ENCODE peak calls at places on chromosome 1, in four cellular contexts. O is AG10803, C is bronchial epithelial cell, D is cardiac muscle cell. V is an unnamed sample.

GRCh38 chr1:5936126-5936525 is 56.1 kb downstream of the NPHP4 start:
- DNase-seq in D (no peak), C (no peak), O (no peak), V (peak; percentile 2)

GRCh38 chr1:232726048-232726779 is 79.0 kb upstream of the MAP10 start:
- DNase-seq in O (peak; percentile 46), D (no peak), C (no peak), V (no peak)

GRCh38 chr1:8985915-8986813 is 40.1 kb downstream of the SLC2A7 start:
- DNase-seq in O (peak; percentile 97), D (no peak), C (peak; percentile 95), V (peak; percentile 69)

GRCh38 chr1:162985816-162986215 is 83.3 kb upstream of the RGS4 start:
- DNase-seq in D (no peak), O (no peak), C (no peak), V (no peak)

GRCh38 chr1:30749691-30750583 is 7.6 kb downstream of the LAPTM5 start:
- DNase-seq in D (no peak), C (no peak), O (no peak), V (peak; percentile 29)

GRCh38 chr1:93955765-93956164 is 46.5 kb upstream of the GCLM start:
- DNase-seq in D (no peak), O (no peak), C (no peak), V (no peak)

GRCh38 chr1:199561334-199561733 is 466.2 kb upstream of the NR5A2 start:
- DNase-seq in C (no peak), D (no peak), O (no peak), V (no peak)

GRCh38 chr1:12580054-12580887 is 37.7 kb downstream of the DHRS3 start:
- DNase-seq in O (peak; percentile 86), D (no peak), C (no peak), V (no peak)

GRCh38 chr1:3814065-3814464 is 17.8 kb upstream of the LRRC47 start:
- DNase-seq in C (no peak), D (no peak), O (no peak), V (no peak)

GRCh38 chr1:243325305-243325890 is 69.6 kb downstream of the SDCCAG8 start:
- DNase-seq in C (peak; percentile 62), D (peak; percentile 55), O (peak; percentile 75), V (no peak)

GRCh38 chr1:211654838-211655787 is 20.3 kb downstream of the NEK2 start:
- DNase-seq in C (peak; percentile 71), D (peak; percentile 93), O (peak; percentile 84), V (peak; percentile 96)

GRCh38 chr1:86104606-86105532 is 51.7 kb downstream of the COL24A1 start:
- DNase-seq in D (no peak), O (no peak), C (peak; percentile 66), V (no peak)

GRCh38 chr1:23422313-23422877 is 2.2 kb downstream of the TCEA3 start:
- DNase-seq in C (peak; percentile 68), O (peak; percentile 81), D (peak; percentile 15), V (peak; percentile 72)

GRCh38 chr1:236002025-236002390 is 62.9 kb downstream of the NID1 start:
- DNase-seq in D (no peak), O (no peak), C (no peak), V (no peak)

GRCh38 chr1:19480282-19480681 is 5.1 kb downstream of the CAPZB start:
- DNase-seq in O (no peak), C (no peak), D (no peak), V (no peak)

GRCh38 chr1:205128050-205128449 is 6.3 kb upstream of the RBBP5 start:
- DNase-seq in D (no peak), C (no peak), O (no peak), V (no peak)

GRCh38 chr1:44650159-44650831 is 24.0 kb downstream of the TMEM53 start:
- DNase-seq in O (no peak), D (no peak), C (no peak), V (no peak)

GRCh38 chr1:184388671-184389292 is 2.0 kb downstream of the C1orf21 start:
- DNase-seq in D (peak; percentile 8), O (no peak), C (no peak), V (no peak)

GRCh38 chr1:242081446-242081845 is 82.5 kb upstream of the MAP1LC3C start:
- DNase-seq in O (peak; percentile 52), D (no peak), C (no peak), V (no peak)

GRCh38 chr1:84122780-84123382 is 21.2 kb upstream of the PRKACB start:
- DNase-seq in D (peak; percentile 50), C (peak; percentile 59), O (peak; percentile 56), V (peak; percentile 79)

GRCh38 chr1:56915960-56916359 is 49.9 kb downstream of the C8B start:
- DNase-seq in O (no peak), D (no peak), C (peak; percentile 43), V (no peak)

GRCh38 chr1:17798799-17799382 is 43.8 kb downstream of the ACTL8 start:
- DNase-seq in C (no peak), D (no peak), O (no peak), V (no peak)

GRCh38 chr1:168553680-168554553 is 10.1 kb upstream of the XCL2 start:
- DNase-seq in C (no peak), O (no peak), D (no peak), V (no peak)

GRCh38 chr1:68470388-68470970 is 20.7 kb upstream of the RPE65 start:
- DNase-seq in C (no peak), D (peak; percentile 24), O (peak; percentile 29), V (no peak)

GRCh38 chr1:224238756-224239155 is 55.7 kb downstream of the DEGS1 start:
- DNase-seq in D (no peak), O (no peak), C (no peak), V (peak; percentile 51)

GRCh38 chr1:20727746-20728316 is 4.7 kb downstream of the SH2D5 start:
- DNase-seq in O (peak; percentile 15), D (no peak), C (no peak), V (peak; percentile 12)

GRCh38 chr1:205994342-205994741 is 8.9 kb downstream of the RAB7B start:
- DNase-seq in D (no peak), C (no peak), O (no peak), V (no peak)

GRCh38 chr1:14974361-14974760 is 179.2 kb upstream of the TMEM51 start:
- DNase-seq in D (no peak), C (no peak), O (no peak), V (no peak)

GRCh38 chr1:195195423-195196057 is 1412.7 kb downstream of the KCNT2 start:
- DNase-seq in D (no peak), O (no peak), C (no peak), V (no peak)

GRCh38 chr1:58857673-58858343 is 74.0 kb upstream of the JUN start:
- DNase-seq in D (no peak), C (no peak), O (no peak), V (no peak)

GRCh38 chr1:205680073-205680851 is at the start of gene SLC45A3:
- DNase-seq in D (peak; percentile 54), C (no peak), O (no peak), V (peak; percentile 61)

GRCh38 chr1:160987359-160988062 is 32.9 kb upstream of the ITLN2 start:
- DNase-seq in C (no peak), D (no peak), O (no peak), V (no peak)

GRCh38 chr1:3740038-3740437 is 12.2 kb upstream of the CCDC27 start:
- DNase-seq in O (no peak), D (no peak), C (no peak), V (no peak)

GRCh38 chr1:207397525-207397926 is 56.6 kb upstream of the CR2 start:
- DNase-seq in O (no peak), D (no peak), C (no peak), V (no peak)

GRCh38 chr1:207402744-207403143 is 51.4 kb upstream of the CR2 start:
- DNase-seq in C (no peak), O (no peak), D (no peak), V (no peak)

GRCh38 chr1:207398986-207399385 is 55.1 kb upstream of the CR2 start:
- DNase-seq in D (no peak), O (no peak), C (no peak), V (no peak)

GRCh38 chr1:207404849-207405525 is 49.1 kb upstream of the CR2 start:
- DNase-seq in O (peak; percentile 79), D (peak; percentile 73), C (peak; percentile 71), V (no peak)

GRCh38 chr1:207401578-207401977 is 52.5 kb upstream of the CR2 start:
- DNase-seq in C (no peak), D (no peak), O (no peak), V (no peak)
- TF ChIP-seq CTCF in C (no peak), D (no peak), O (no peak), V (no peak)

GRCh38 chr1:209029737-209030136 is 553.8 kb upstream of the CAMK1G start:
- DNase-seq in O (no peak), C (no peak), D (no peak), V (no peak)
- TF ChIP-seq CTCF in O (peak; percentile 29), C (no peak), D (no peak), V (no peak)

DNA sequence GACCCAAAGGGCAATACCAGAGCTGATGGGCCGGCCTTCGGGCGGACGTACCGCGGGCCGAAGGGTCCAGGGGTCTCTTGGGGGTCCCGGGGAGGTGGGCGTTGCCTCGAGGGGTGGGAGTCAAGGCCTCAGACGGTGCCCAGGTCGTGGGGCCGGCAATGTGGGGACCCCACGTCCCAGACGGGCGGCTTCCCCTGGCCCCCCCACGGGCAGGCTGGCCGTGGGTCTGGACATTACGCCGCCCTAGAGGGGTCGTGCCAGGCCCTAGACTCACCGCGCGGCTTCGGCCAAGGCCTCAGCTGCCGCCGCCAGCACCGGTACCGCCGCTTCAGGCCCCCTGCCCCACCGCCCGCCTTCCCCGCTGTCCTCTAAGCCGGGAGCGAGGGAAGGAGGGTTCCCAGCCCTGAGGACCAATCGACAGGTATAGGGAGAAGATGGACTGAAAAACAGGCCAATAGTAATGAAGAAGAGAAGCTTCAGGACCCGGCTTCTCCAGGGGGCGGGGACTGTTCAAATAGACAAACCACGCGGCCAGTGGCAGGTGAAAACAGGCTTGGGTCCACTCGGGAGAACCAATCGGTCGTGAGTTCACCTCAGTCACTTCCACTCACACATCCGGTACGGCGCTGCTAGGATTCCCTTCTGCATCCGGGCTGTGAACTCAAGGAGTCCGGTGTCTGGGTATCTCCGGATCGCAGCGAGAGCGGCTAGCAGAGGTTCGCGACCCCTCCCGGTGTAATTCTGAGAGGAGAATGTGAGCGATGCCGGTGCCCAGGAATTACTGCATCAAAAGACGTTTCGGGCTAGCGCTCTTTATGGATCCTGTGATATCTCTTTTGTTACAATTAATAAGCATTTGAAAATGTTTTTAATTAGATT is at the start of gene MTOR:
- DNase-seq in C (peak; percentile 99), D (peak; percentile 100), O (peak; percentile 100), V (peak; percentile 100)
- TF ChIP-seq CTCF in C (peak; percentile 16), D (peak; percentile 21), O (peak; percentile 41), V (peak; percentile 19)

GRCh38 chr1:47317841-47318240 is 3.9 kb upstream of the STIL start:
- DNase-seq in D (no peak), C (peak; percentile 55), O (peak; percentile 97), V (no peak)

GRCh38 chr1:47309427-47309826 is 4.5 kb downstream of the STIL start:
- DNase-seq in O (no peak), C (no peak), D (no peak), V (no peak)

DNA sequence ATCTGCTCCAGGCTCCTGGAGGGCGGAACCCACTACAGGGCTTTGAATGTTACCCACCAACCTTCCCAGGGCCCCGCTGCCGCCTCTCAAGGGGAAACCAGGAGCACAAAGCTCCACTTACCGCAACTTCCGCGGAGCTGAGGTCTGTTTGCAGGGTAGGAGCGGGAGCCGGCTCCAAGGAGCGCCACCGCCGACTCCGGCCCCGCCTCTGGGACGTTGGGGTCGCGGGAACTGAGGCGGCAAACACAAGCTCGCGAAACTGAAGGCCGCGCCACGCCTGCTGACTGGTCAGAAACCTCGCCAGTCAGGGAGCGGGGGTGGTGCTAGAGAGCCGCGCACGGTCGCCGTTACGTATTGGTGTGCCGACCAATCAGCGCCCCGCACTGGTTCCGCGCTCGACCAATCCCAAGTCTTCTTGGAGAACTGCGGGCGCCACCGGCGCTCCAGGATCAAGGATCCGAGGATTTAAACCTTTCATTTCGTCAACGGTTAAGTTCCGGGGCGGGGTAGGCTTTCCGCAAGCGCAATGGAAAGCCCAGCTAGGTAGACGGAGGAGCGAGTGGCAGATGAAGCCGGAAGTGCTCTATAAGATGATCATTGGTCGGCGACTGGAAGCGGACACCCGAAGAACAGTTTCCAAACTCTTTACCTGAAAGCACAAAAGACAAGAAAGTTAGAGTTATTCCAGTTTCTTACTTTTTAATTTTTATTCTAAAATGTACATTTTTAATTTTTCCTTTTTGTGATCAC is at the start of gene STIL:
- DNase-seq in C (peak; percentile 99), O (peak; percentile 99), D (peak; percentile 100), V (peak; percentile 99)
- TF ChIP-seq CTCF in C (no peak), O (no peak), D (no peak), V (no peak)

V was measured in testis.